ENCODE peak calls at places on chromosomes 3 and 15, in six cellular contexts. G is IMR-90, F is AG04449, Q is A549, R is left ventricle myocardium inferior, K is dorsolateral prefrontal cortex. W is an unnamed sample.

GRCh38 chr15:33737687-33738606 is 230.3 kb upstream of the CHRM5 start:
- DNase-seq in G (peak), F (no peak), Q (peak), R (no peak), K (no peak), W (no peak)

GRCh38 chr3:5021571-5022092 is 42.4 kb downstream of the BHLHE40 start:
- DNase-seq in G (peak), F (no peak), Q (peak), R (no peak), K (no peak), W (no peak)

GRCh38 chr15:77659350-77660321 is 26.9 kb upstream of the LINGO1 start:
- DNase-seq in G (peak), F (no peak), Q (peak), R (peak), K (no peak), W (no peak)

GRCh38 chr3:186057594-186057993 is 51.3 kb downstream of the ETV5 start:
- DNase-seq in G (peak), F (peak), Q (peak), R (no peak), K (no peak), W (no peak)

GRCh38 chr3:44387404-44387803 is 48.8 kb downstream of the TCAIM start:
- DNase-seq in G (no peak), F (no peak), Q (no peak), R (no peak), K (no peak), W (no peak)

GRCh38 chr3:188435266-188435665 is 281.3 kb downstream of the LPP start:
- DNase-seq in G (no peak), F (no peak), Q (no peak), R (no peak), K (no peak), W (no peak)

GRCh38 chr3:72265661-72266370 is 480.9 kb upstream of the PROK2 start:
- DNase-seq in G (no peak), F (no peak), Q (no peak), R (no peak), K (no peak), W (no peak)

GRCh38 chr3:134373278-134373941 is 837 bp downstream of the AMOTL2 start:
- DNase-seq in G (peak), F (no peak), Q (peak), R (peak), K (peak), W (peak)

GRCh38 chr15:64233299-64233698 is 70.5 kb upstream of the PPIB start:
- DNase-seq in G (no peak), F (no peak), Q (no peak), R (no peak), K (no peak), W (no peak)

GRCh38 chr15:45023659-45024320 is 795 bp downstream of the SORD start:
- DNase-seq in G (peak), F (no peak), Q (peak), R (no peak), K (no peak), W (no peak)

GRCh38 chr3:47244531-47245100 is 38.0 kb downstream of the KIF9 start:
- DNase-seq in G (no peak), F (no peak), Q (no peak), R (no peak), K (no peak), W (no peak)

GRCh38 chr3:11805716-11806115 is 41.0 kb downstream of the TAMM41 start:
- DNase-seq in G (no peak), F (no peak), Q (no peak), R (no peak), K (no peak), W (no peak)

GRCh38 chr15:96472647-96473046 is 142.1 kb downstream of the NR2F2 start:
- DNase-seq in G (no peak), F (no peak), Q (no peak), R (no peak), K (no peak), W (no peak)

GRCh38 chr3:63877737-63878393 is 14.2 kb downstream of the ATXN7 start:
- DNase-seq in G (peak), F (peak), Q (no peak), R (no peak), K (no peak), W (no peak)

GRCh38 chr15:70038730-70039392 is 58.9 kb downstream of the TLE3 start:
- DNase-seq in G (no peak), F (no peak), Q (no peak), R (no peak), K (no peak), W (no peak)

GRCh38 chr3:174229916-174230315 is 629.2 kb upstream of the NAALADL2 start:
- DNase-seq in G (peak), F (peak), Q (no peak), R (no peak), K (no peak), W (no peak)

GRCh38 chr3:42530073-42530472 is 27.6 kb downstream of the VIPR1 start:
- DNase-seq in G (no peak), F (no peak), Q (no peak), R (no peak), K (no peak), W (no peak)

GRCh38 chr3:40800343-40800742 is 275.6 kb downstream of the ZNF621 start:
- DNase-seq in G (peak), F (no peak), Q (peak), R (no peak), K (no peak), W (peak)

GRCh38 chr3:129577925-129578742 is 28.3 kb downstream of the PLXND1 start:
- DNase-seq in G (no peak), F (no peak), Q (no peak), R (no peak), K (no peak), W (no peak)

GRCh38 chr3:159776779-159777178 is 211.9 kb upstream of the IL12A start:
- DNase-seq in G (no peak), F (no peak), Q (no peak), R (peak), K (no peak), W (no peak)

GRCh38 chr15:67146214-67146613 is 80.8 kb downstream of the SMAD3 start:
- DNase-seq in G (peak), F (no peak), Q (peak), R (peak), K (no peak), W (no peak)

GRCh38 chr3:46293991-46294833 is 52.0 kb downstream of the CCR3 start:
- DNase-seq in G (no peak), F (no peak), Q (no peak), R (no peak), K (no peak), W (no peak)

GRCh38 chr15:27798807-27799206 is 300.3 kb downstream of the OCA2 start:
- DNase-seq in G (no peak), F (no peak), Q (no peak), R (no peak), K (no peak), W (no peak)

GRCh38 chr15:74428970-74429783 is 4.6 kb downstream of the SEMA7A start:
- DNase-seq in G (no peak), F (no peak), Q (no peak), R (no peak), K (no peak), W (no peak)

GRCh38 chr3:96719921-96720320 is 94.5 kb upstream of the EPHA6 start:
- DNase-seq in G (no peak), F (no peak), Q (no peak), R (no peak), K (no peak), W (no peak)

GRCh38 chr3:136984837-136985236 is 27.1 kb downstream of the IL20RB start:
- DNase-seq in G (peak), F (peak), Q (no peak), R (no peak), K (no peak), W (no peak)

GRCh38 chr3:40719660-40720287 is 195.0 kb downstream of the ZNF621 start:
- DNase-seq in G (no peak), F (no peak), Q (peak), R (no peak), K (no peak), W (no peak)

GRCh38 chr3:43648957-43649356 is 27.1 kb upstream of the ANO10 start:
- DNase-seq in G (no peak), F (no peak), Q (no peak), R (no peak), K (no peak), W (no peak)

GRCh38 chr3:69095636-69096035 is 10.9 kb downstream of the ARL6IP5 start:
- DNase-seq in G (no peak), F (no peak), Q (no peak), R (no peak), K (no peak), W (no peak)

GRCh38 chr3:184155644-184156521 is 706 bp downstream of the DVL3 start:
- DNase-seq in G (peak), F (no peak), Q (no peak), R (no peak), K (no peak), W (no peak)

GRCh38 chr15:98155356-98155755 is 194.9 kb downstream of the ARRDC4 start:
- DNase-seq in G (no peak), F (no peak), Q (no peak), R (no peak), K (no peak), W (no peak)

GRCh38 chr3:132290833-132291232 is 26.4 kb upstream of the ACP3 start:
- DNase-seq in G (peak), F (no peak), Q (peak), R (no peak), K (no peak), W (no peak)

GRCh38 chr15:90906181-90906849 is 3.2 kb downstream of the MAN2A2 start:
- DNase-seq in G (no peak), F (no peak), Q (no peak), R (no peak), K (no peak), W (no peak)

GRCh38 chr3:37974928-37975223 is 15.7 kb upstream of the VILL start:
- DNase-seq in G (no peak), F (no peak), Q (no peak), R (no peak), K (no peak), W (no peak)

GRCh38 chr3:37970802-37971201 is 19.8 kb upstream of the VILL start:
- DNase-seq in G (no peak), F (no peak), Q (no peak), R (no peak), K (no peak), W (no peak)

GRCh38 chr3:37974121-37974927 is 16.3 kb upstream of the VILL start:
- DNase-seq in G (peak), F (no peak), Q (peak), R (peak), K (peak), W (no peak)

GRCh38 chr3:37971467-37971866 is 19.1 kb upstream of the VILL start:
- DNase-seq in G (no peak), F (no peak), Q (no peak), R (no peak), K (no peak), W (no peak)

GRCh38 chr3:37973250-37974054 is 17.1 kb upstream of the VILL start:
- DNase-seq in G (peak), F (no peak), Q (peak), R (no peak), K (no peak), W (no peak)
- TF ChIP-seq CTCF in G (no peak), F (no peak), Q (no peak), R (no peak), K (no peak), W (no peak)

DNA sequence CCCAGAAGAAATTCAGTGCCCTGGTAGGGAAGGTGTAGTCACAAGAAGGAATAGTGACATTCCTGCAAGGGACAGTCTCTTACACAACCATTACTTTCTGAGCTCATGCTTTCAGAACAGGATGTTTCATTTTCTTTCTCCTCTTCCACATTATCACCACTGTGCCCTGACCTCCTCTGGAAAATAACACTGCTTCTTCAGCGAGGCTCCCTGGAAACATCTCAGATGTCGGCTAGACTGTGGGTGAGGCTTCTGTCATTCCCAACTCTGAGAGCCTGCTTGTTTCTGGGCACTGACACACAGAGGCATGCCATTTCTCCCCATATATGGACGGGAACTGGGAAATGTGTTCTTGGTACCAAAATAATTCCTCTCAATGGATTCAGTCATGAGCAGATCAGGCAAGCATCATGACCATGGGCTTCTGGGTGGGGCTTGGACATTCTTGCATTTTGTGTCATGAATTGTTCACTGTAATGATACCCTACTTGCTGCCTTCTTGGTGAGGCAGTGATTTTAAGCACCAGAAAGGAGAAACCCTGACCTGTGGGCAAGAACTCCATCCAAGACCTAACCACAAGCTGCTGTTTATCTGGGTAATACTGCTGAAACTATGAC is 14.3 kb upstream of the TNFAIP8L3 start:
- DNase-seq in G (peak), F (peak), Q (no peak), R (no peak), K (no peak), W (no peak)
- H3K4me3 ChIP-seq in G (no peak), F (no peak), Q (no peak), R (no peak), K (no peak), W (no peak)

DNA sequence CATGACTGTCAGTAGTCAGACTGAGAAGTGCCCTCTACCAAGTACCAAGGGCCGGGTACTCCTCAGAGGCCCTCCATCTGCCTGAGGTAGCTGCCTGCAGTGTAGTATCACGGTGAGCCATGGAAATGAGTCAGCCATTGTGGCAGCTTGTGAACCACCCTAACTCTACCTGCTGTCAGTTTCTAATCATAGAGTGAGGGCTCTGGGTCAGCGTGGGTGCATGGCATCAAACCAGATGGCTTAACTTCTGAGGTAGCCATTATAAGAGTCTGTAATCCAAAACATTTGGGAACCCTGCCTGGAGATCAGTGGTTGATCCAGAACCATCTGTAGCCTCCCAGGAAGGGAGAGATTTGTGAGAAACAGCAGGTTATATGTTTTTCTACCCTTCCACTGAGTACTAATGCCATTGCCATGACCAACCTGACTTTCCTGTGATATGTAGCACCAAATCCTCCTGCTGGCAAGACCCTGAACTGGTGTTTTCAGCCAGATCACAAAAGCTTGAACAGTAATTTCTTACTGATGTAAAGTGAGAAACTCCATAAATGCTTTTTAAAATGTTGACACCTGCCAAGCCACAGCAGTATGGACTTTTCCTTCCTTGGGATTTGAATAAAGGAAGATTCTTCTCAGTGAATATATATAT is 38.9 kb downstream of the ABHD2 start:
- DNase-seq in G (peak), F (no peak), Q (peak), R (no peak), K (no peak), W (no peak)
- TF ChIP-seq CTCF in G (peak), F (no peak), Q (no peak), R (no peak), K (no peak), W (peak)

DNA sequence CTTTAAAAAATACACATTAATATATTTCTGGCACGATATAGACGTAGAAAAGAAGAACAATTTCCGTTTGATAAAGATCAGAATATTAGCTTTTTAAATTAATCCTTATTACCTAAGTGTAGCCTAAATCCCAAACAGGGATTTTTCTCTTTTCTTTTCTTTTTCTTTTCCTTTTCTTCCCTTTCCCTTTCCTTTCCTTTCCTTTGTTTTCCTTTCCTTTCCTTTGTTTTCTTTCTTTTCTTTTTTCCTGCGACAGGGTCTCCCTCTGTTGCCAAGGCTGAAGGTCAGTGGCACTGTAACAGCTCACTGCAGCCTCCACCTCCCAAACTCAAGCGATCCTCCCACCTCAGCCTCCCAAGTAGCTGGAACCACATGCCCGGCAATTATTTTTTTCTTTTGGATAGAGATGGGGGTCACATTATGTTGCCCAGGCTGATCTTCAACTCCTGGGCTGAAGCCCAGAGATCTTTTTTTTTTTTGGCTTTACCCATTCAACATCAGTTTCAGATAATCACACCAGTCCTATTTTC is 1.8 kb upstream of the USF3 start:
- DNase-seq in G (no peak), F (no peak), Q (no peak), R (no peak), K (no peak), W (no peak)
- H3K4me3 ChIP-seq in G (no peak), F (no peak), Q (peak), R (peak), K (peak), W (peak)

GRCh38 chr3:125403789-125404188 is 28.7 kb upstream of the ZNF148 start:
- DNase-seq in G (peak), F (peak), Q (no peak), R (no peak), K (no peak), W (no peak)

GRCh38 chr3:125394406-125394805 is 19.3 kb upstream of the ZNF148 start:
- DNase-seq in G (no peak), F (no peak), Q (no peak), R (no peak), K (no peak), W (no peak)

GRCh38 chr3:125401402-125401801 is 26.3 kb upstream of the ZNF148 start:
- DNase-seq in G (peak), F (peak), Q (no peak), R (no peak), K (no peak), W (no peak)

GRCh38 chr3:125395091-125395490 is 20.0 kb upstream of the ZNF148 start:
- DNase-seq in G (no peak), F (no peak), Q (no peak), R (no peak), K (no peak), W (no peak)

DNA sequence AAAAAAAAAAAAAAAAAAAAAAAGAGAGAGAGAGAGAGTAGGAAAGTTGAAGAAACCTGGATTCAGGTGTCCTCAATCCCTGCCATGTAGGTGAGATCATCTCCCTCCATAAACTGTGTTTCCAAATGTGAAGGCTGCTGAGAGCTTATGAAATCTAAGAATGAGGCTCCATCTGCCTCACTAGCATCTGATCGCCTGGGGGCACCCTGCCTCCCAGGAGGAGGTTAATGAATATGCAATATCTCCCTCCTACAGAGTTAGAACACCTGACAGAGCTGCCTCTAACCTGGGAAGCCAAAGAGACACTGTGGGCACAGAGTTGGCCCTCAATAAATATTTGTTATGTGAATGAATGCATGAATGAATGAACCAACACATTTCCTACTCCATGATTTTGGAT is 23.8 kb upstream of the ZNF148 start:
- DNase-seq in G (no peak), F (no peak), Q (no peak), R (no peak), K (no peak), W (no peak)
- TF ChIP-seq CTCF in G (no peak), F (no peak), Q (no peak), R (no peak), K (no peak), W (peak)

GRCh38 chr15:57216288-57216687 is 160.0 kb upstream of the CGNL1 start:
- DNase-seq in G (peak), F (no peak), Q (peak), R (no peak), K (no peak), W (peak)
- H3K4me3 ChIP-seq in G (no peak), F (no peak), Q (no peak), R (no peak), K (peak), W (no peak)

W was measured in epithelial cell of proximal tubule.